ENCODE peak calls at places on chromosomes 1 and 21, in four cellular contexts. I is DMS153, D is ELF-1, U is fibroblast of gingiva. O is an unnamed sample.

GRCh38 chr21:44427241-44428120 is 27.8 kb upstream of the LRRC3 start:
- DNase-seq in U (no peak), I (peak; percentile 84), D (no peak), O (no peak)

GRCh38 chr1:7454052-7454815 is 316.9 kb upstream of the VAMP3 start:
- DNase-seq in I (peak; percentile 40), U (no peak), D (peak; percentile 59), O (no peak)

GRCh38 chr21:31220567-31220966 is 123.5 kb downstream of the TIAM1 start:
- DNase-seq in I (no peak), U (peak; percentile 70), D (no peak), O (no peak)

GRCh38 chr1:119743308-119743707 is 25.4 kb downstream of the HMGCS2 start:
- DNase-seq in D (no peak), I (no peak), U (no peak), O (no peak)

GRCh38 chr1:67097305-67097704 is 37.5 kb downstream of the C1orf141 start:
- DNase-seq in I (no peak), U (no peak), D (peak; percentile 54), O (no peak)

GRCh38 chr1:89635825-89636815 is 3.2 kb downstream of the LRRC8C start:
- DNase-seq in U (no peak), I (no peak), D (no peak), O (no peak)

GRCh38 chr21:46634966-46635323 is 529 bp upstream of the PRMT2 start:
- DNase-seq in U (peak; percentile 80), D (peak; percentile 48), I (peak; percentile 81), O (no peak)

GRCh38 chr1:108154323-108154722 is 45.8 kb downstream of the SLC25A24 start:
- DNase-seq in I (no peak), D (no peak), U (no peak), O (no peak)

GRCh38 chr1:219876798-219877209 is 51.6 kb downstream of the SLC30A10 start:
- DNase-seq in D (no peak), U (no peak), I (no peak), O (no peak)

GRCh38 chr1:68197891-68198290 is 34.4 kb downstream of the WLS start:
- DNase-seq in I (peak; percentile 85), D (no peak), U (no peak), O (no peak)

GRCh38 chr1:7648761-7649384 is 122.2 kb upstream of the VAMP3 start:
- DNase-seq in U (no peak), D (no peak), I (peak; percentile 40), O (no peak)

GRCh38 chr1:94864821-94865220 is 44.7 kb downstream of the SLC44A3 start:
- DNase-seq in D (peak; percentile 54), U (peak; percentile 46), I (no peak), O (no peak)

GRCh38 chr21:44736291-44737004 is 25.1 kb upstream of the TSPEAR start:
- DNase-seq in I (peak; percentile 93), U (no peak), D (no peak), O (no peak)

GRCh38 chr1:216807696-216808095 is 84.5 kb upstream of the ESRRG start:
- DNase-seq in D (no peak), I (no peak), U (no peak), O (no peak)

GRCh38 chr21:42760361-42760970 is 107.0 kb downstream of the PDE9A start:
- DNase-seq in U (no peak), D (no peak), I (no peak), O (no peak)

GRCh38 chr1:244322181-244322580 is 129.5 kb downstream of the ADSS2 start:
- DNase-seq in U (no peak), D (no peak), I (no peak), O (no peak)

GRCh38 chr21:46661211-46661625 is 25.7 kb downstream of the PRMT2 start:
- DNase-seq in D (peak; percentile 76), I (no peak), U (peak; percentile 86), O (peak; percentile 26)

GRCh38 chr1:185559684-185560310 is 174.4 kb upstream of the HMCN1 start:
- DNase-seq in U (peak; percentile 49), I (peak; percentile 85), D (peak; percentile 64), O (peak; percentile 53)